ENCODE peak calls at places on chromosome 1, in eight cellular contexts. One of them, this sample, is unnamed.

GRCh38 chr1:23909412-23909811 is 3.8 kb downstream of the CNR2 start:
- DNase-seq in A549: no peak
- DNase-seq in Panc1: no peak
- DNase-seq in transverse colon: no peak
- DNase-seq in uterus: no peak
- DNase-seq in heart right ventricle: no peak
- DNase-seq in BE2C: no peak
- DNase-seq in osteoblast: no peak
- DNase-seq in this sample: no peak

GRCh38 chr1:10556430-10557005 is 81.8 kb downstream of the PEX14 start:
- DNase-seq in A549: no peak
- DNase-seq in Panc1: no peak
- DNase-seq in transverse colon: no peak
- DNase-seq in uterus: no peak
- DNase-seq in heart right ventricle: no peak
- DNase-seq in BE2C: peak; percentile 49
- DNase-seq in osteoblast: no peak
- DNase-seq in this sample: no peak

GRCh38 chr1:182286761-182287160 is 104.8 kb downstream of the GLUL start:
- DNase-seq in A549: no peak
- DNase-seq in Panc1: no peak
- DNase-seq in transverse colon: no peak
- DNase-seq in uterus: no peak
- DNase-seq in heart right ventricle: no peak
- DNase-seq in BE2C: no peak
- DNase-seq in osteoblast: no peak
- DNase-seq in this sample: no peak

GRCh38 chr1:45864765-45865164 is 61.4 kb downstream of the MAST2 start:
- DNase-seq in A549: no peak
- DNase-seq in Panc1: no peak
- DNase-seq in transverse colon: no peak
- DNase-seq in uterus: no peak
- DNase-seq in heart right ventricle: no peak
- DNase-seq in BE2C: no peak
- DNase-seq in osteoblast: no peak
- DNase-seq in this sample: peak; percentile 46

GRCh38 chr1:161738627-161739287 is 10.8 kb upstream of the DUSP12 start:
- DNase-seq in A549: peak; percentile 85
- DNase-seq in Panc1: no peak
- DNase-seq in transverse colon: peak; percentile 72
- DNase-seq in uterus: no peak
- DNase-seq in heart right ventricle: peak; percentile 22
- DNase-seq in BE2C: peak; percentile 39
- DNase-seq in osteoblast: peak; percentile 69
- DNase-seq in this sample: peak; percentile 88

GRCh38 chr1:69827732-69828131 is 260.0 kb downstream of the LRRC7 start:
- DNase-seq in A549: no peak
- DNase-seq in Panc1: no peak
- DNase-seq in transverse colon: no peak
- DNase-seq in uterus: no peak
- DNase-seq in heart right ventricle: no peak
- DNase-seq in BE2C: no peak
- DNase-seq in osteoblast: no peak
- DNase-seq in this sample: no peak

GRCh38 chr1:54581621-54582035 is 33.6 kb downstream of the ACOT11 start:
- DNase-seq in A549: peak; percentile 18
- DNase-seq in Panc1: no peak
- DNase-seq in transverse colon: peak; percentile 89
- DNase-seq in uterus: peak; percentile 83
- DNase-seq in heart right ventricle: peak; percentile 90
- DNase-seq in BE2C: peak; percentile 78
- DNase-seq in osteoblast: peak; percentile 98
- DNase-seq in this sample: peak; percentile 71

GRCh38 chr1:170562644-170563338 is 30.8 kb downstream of the GORAB start:
- DNase-seq in A549: peak; percentile 37
- DNase-seq in Panc1: no peak
- DNase-seq in transverse colon: no peak
- DNase-seq in uterus: peak; percentile 69
- DNase-seq in heart right ventricle: peak; percentile 85
- DNase-seq in BE2C: peak; percentile 24
- DNase-seq in osteoblast: peak; percentile 58
- DNase-seq in this sample: peak; percentile 87

GRCh38 chr1:198672124-198672523 is 33.3 kb downstream of the PTPRC start:
- DNase-seq in A549: peak; percentile 15
- DNase-seq in Panc1: no peak
- DNase-seq in transverse colon: no peak
- DNase-seq in uterus: no peak
- DNase-seq in heart right ventricle: no peak
- DNase-seq in BE2C: no peak
- DNase-seq in osteoblast: peak; percentile 48
- DNase-seq in this sample: peak; percentile 38

GRCh38 chr1:232414100-232414499 is 215.8 kb downstream of the SIPA1L2 start:
- DNase-seq in A549: no peak
- DNase-seq in Panc1: no peak
- DNase-seq in transverse colon: no peak
- DNase-seq in uterus: no peak
- DNase-seq in heart right ventricle: no peak
- DNase-seq in BE2C: no peak
- DNase-seq in osteoblast: no peak
- DNase-seq in this sample: no peak

GRCh38 chr1:27471476-27471875 is 18.5 kb downstream of the WASF2 start:
- DNase-seq in A549: no peak
- DNase-seq in Panc1: no peak
- DNase-seq in transverse colon: no peak
- DNase-seq in uterus: no peak
- DNase-seq in heart right ventricle: no peak
- DNase-seq in BE2C: no peak
- DNase-seq in osteoblast: no peak
- DNase-seq in this sample: no peak

GRCh38 chr1:157096881-157097280 is 2.7 kb downstream of the ETV3L start:
- DNase-seq in A549: no peak
- DNase-seq in Panc1: no peak
- DNase-seq in transverse colon: no peak
- DNase-seq in uterus: no peak
- DNase-seq in heart right ventricle: no peak
- DNase-seq in BE2C: no peak
- DNase-seq in osteoblast: no peak
- DNase-seq in this sample: no peak
- TF ChIP-seq CTCF in A549: no peak
- TF ChIP-seq CTCF in Panc1: no peak
- TF ChIP-seq CTCF in transverse colon: no peak
- TF ChIP-seq CTCF in uterus: no peak
- TF ChIP-seq CTCF in heart right ventricle: no peak
- TF ChIP-seq CTCF in BE2C: no peak
- TF ChIP-seq CTCF in osteoblast: no peak
- TF ChIP-seq CTCF in this sample: no peak

GRCh38 chr1:152309955-152310354 is 15.1 kb downstream of the FLG start:
- DNase-seq in A549: no peak
- DNase-seq in Panc1: no peak
- DNase-seq in transverse colon: no peak
- DNase-seq in uterus: no peak
- DNase-seq in heart right ventricle: no peak
- DNase-seq in BE2C: no peak
- DNase-seq in osteoblast: no peak
- DNase-seq in this sample: no peak

GRCh38 chr1:152313319-152313801 is 11.7 kb downstream of the FLG start:
- DNase-seq in A549: no peak
- DNase-seq in Panc1: no peak
- DNase-seq in transverse colon: no peak
- DNase-seq in uterus: no peak
- DNase-seq in heart right ventricle: no peak
- DNase-seq in BE2C: no peak
- DNase-seq in osteoblast: peak; percentile 26
- DNase-seq in this sample: no peak

DNA sequence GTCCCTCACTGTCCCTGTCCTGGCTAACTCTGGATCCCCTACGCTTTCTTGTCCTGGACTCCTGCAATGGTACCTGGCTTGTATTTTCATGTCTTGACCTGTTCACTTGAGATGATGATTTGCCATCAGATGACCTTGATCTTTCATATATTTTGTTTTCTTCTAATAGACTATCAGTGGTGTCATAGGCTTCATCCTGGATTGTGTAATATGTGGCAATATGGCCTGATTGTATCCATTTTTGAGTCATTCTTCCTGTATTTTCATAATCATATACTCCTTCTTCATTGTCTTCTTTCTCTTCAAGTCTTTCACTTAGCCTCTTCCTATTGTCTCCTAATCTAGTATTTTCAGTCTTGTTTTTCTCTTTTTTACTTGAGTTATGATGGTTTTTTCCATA is 11.1 kb downstream of the FLG start:
- DNase-seq in A549: no peak
- DNase-seq in Panc1: no peak
- DNase-seq in transverse colon: no peak
- DNase-seq in uterus: no peak
- DNase-seq in heart right ventricle: no peak
- DNase-seq in BE2C: no peak
- DNase-seq in osteoblast: no peak
- DNase-seq in this sample: no peak
- H3K9me3 ChIP-seq in A549: no peaks in the 10 kb centered on the region
- H3K9me3 ChIP-seq in Panc1: no peaks in the 10 kb centered on the region
- H3K9me3 ChIP-seq in transverse colon: no peaks in the 10 kb centered on the region
- H3K9me3 ChIP-seq in uterus: no peaks in the 10 kb centered on the region
- H3K9me3 ChIP-seq in heart right ventricle: no peaks in the 10 kb centered on the region
- H3K9me3 ChIP-seq in BE2C: no peaks in the 10 kb centered on the region
- H3K9me3 ChIP-seq in osteoblast: no peaks in the 10 kb centered on the region
- H3K9me3 ChIP-seq in this sample: peaks cover 15% of the 10 kb centered on the region

GRCh38 chr1:13570924-13571323 is 12.7 kb upstream of the PDPN start:
- DNase-seq in A549: no peak
- DNase-seq in Panc1: no peak
- DNase-seq in transverse colon: no peak
- DNase-seq in uterus: no peak
- DNase-seq in heart right ventricle: no peak
- DNase-seq in BE2C: no peak
- DNase-seq in osteoblast: no peak
- DNase-seq in this sample: no peak
- TF ChIP-seq CTCF in A549: no peak
- TF ChIP-seq CTCF in Panc1: peak; percentile 64
- TF ChIP-seq CTCF in transverse colon: no peak
- TF ChIP-seq CTCF in uterus: no peak
- TF ChIP-seq CTCF in heart right ventricle: peak; percentile 31
- TF ChIP-seq CTCF in BE2C: peak; percentile 14
- TF ChIP-seq CTCF in osteoblast: peak; percentile 23
- TF ChIP-seq CTCF in this sample: no peak

DNA sequence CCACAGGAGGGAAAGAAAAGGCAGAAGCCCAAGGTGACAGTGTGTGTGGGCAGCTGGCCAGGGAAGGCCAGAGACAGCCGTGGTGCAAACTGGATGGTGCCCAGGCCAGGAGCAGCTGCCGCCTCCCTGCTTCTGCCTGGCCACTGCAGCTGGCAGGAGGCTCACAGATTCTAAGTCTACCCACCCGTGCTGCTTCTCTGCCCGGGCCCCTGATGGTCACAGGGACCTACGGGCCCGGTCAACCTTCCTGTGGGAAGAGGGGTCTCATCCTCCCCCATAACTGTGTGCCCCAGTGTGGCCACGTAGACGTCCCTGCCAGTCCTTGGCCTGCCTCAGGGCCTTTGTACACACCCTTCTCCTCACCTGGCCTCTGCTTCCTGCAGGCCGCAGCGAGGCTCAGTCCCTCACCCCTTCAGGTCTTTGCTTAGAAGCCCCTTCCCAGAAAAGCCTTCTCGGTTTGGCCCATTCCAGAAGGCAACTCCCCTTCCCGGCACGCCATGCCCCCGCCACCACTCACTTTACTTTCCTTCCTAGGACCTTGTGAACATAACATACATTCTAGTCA is 192.6 kb upstream of the AJAP1 start:
- DNase-seq in A549: no peak
- DNase-seq in Panc1: no peak
- DNase-seq in transverse colon: no peak
- DNase-seq in uterus: no peak
- DNase-seq in heart right ventricle: no peak
- DNase-seq in BE2C: no peak
- DNase-seq in osteoblast: no peak
- DNase-seq in this sample: no peak
- H3K9me3 ChIP-seq in A549: no peaks in the 10 kb centered on the region
- H3K9me3 ChIP-seq in Panc1: no peaks in the 10 kb centered on the region
- H3K9me3 ChIP-seq in transverse colon: no peaks in the 10 kb centered on the region
- H3K9me3 ChIP-seq in uterus: no peaks in the 10 kb centered on the region
- H3K9me3 ChIP-seq in heart right ventricle: no peaks in the 10 kb centered on the region
- H3K9me3 ChIP-seq in BE2C: no peaks in the 10 kb centered on the region
- H3K9me3 ChIP-seq in osteoblast: no peaks in the 10 kb centered on the region
- H3K9me3 ChIP-seq in this sample: peaks cover 42% of the 10 kb centered on the region

DNA sequence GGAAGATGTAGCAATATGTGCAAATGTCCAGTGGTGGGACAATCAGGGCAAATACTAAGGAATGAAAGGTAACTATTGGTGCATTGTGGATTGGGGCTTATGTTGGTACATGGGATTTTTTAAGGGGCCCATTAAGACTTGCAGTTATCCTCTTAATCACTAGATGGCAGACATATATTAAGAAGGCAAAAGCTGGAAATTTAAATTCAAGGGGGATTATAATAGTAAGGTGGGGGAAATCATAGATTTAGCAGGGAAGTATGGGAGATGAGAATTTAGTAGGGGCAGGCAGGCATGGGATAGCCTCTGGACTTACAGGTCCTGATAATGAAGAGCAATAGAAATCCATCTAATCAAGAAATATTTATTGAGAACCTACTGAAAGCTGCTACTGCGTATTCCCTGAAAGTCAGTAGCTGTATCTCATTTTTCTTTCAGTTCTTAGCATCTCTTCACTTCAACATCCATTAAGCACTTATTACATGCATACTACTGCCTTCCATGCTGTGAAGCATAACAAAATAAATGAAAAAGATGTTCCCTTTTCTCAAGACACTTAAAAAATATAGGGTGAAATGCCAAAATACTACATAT is 251.8 kb downstream of the CRB1 start:
- DNase-seq in A549: peak; percentile 3
- DNase-seq in Panc1: no peak
- DNase-seq in transverse colon: no peak
- DNase-seq in uterus: no peak
- DNase-seq in heart right ventricle: no peak
- DNase-seq in BE2C: no peak
- DNase-seq in osteoblast: no peak
- DNase-seq in this sample: peak; percentile 12
- TF ChIP-seq CTCF in A549: peak; percentile 50
- TF ChIP-seq CTCF in Panc1: peak; percentile 69
- TF ChIP-seq CTCF in transverse colon: no peak
- TF ChIP-seq CTCF in uterus: no peak
- TF ChIP-seq CTCF in heart right ventricle: no peak
- TF ChIP-seq CTCF in BE2C: peak; percentile 55
- TF ChIP-seq CTCF in osteoblast: peak; percentile 50
- TF ChIP-seq CTCF in this sample: peak; percentile 47

GRCh38 chr1:49318218-49318617 is 541.5 kb upstream of the BEND5 start:
- DNase-seq in A549: no peak
- DNase-seq in Panc1: no peak
- DNase-seq in transverse colon: no peak
- DNase-seq in uterus: no peak
- DNase-seq in heart right ventricle: no peak
- DNase-seq in BE2C: no peak
- DNase-seq in osteoblast: no peak
- DNase-seq in this sample: no peak
- H3K9me3 ChIP-seq in A549: no peaks in the 10 kb centered on the region
- H3K9me3 ChIP-seq in Panc1: no peaks in the 10 kb centered on the region
- H3K9me3 ChIP-seq in transverse colon: no peaks in the 10 kb centered on the region
- H3K9me3 ChIP-seq in uterus: no peaks in the 10 kb centered on the region
- H3K9me3 ChIP-seq in heart right ventricle: no peaks in the 10 kb centered on the region
- H3K9me3 ChIP-seq in BE2C: no peaks in the 10 kb centered on the region
- H3K9me3 ChIP-seq in osteoblast: no peaks in the 10 kb centered on the region
- H3K9me3 ChIP-seq in this sample: no peaks in the 10 kb centered on the region